ENCODE peak calls at places on chromosome 20, in eight cellular contexts. One of them, this sample, is unnamed.

GRCh38 chr20:31706607-31707257 is 15.9 kb downstream of the BCL2L1 start:
- DNase-seq in astrocyte: no peak
- DNase-seq in fibroblast of lung: no peak
- DNase-seq in HepG2: peak; percentile 97
- DNase-seq in neural progenitor cell: no peak
- DNase-seq in MM.1S: no peak
- DNase-seq in PC-3: peak; percentile 14
- DNase-seq in mammary epithelial cell: no peak
- DNase-seq in this sample: no peak

GRCh38 chr20:2330090-2330695 is 34.4 kb downstream of the TGM3 start:
- DNase-seq in astrocyte: no peak
- DNase-seq in fibroblast of lung: no peak
- DNase-seq in HepG2: no peak
- DNase-seq in neural progenitor cell: no peak
- DNase-seq in MM.1S: no peak
- DNase-seq in PC-3: no peak
- DNase-seq in mammary epithelial cell: no peak
- DNase-seq in this sample: no peak

GRCh38 chr20:10986586-10986985 is 312.8 kb upstream of the JAG1 start:
- DNase-seq in astrocyte: peak; percentile 58
- DNase-seq in fibroblast of lung: peak; percentile 66
- DNase-seq in HepG2: no peak
- DNase-seq in neural progenitor cell: peak; percentile 8
- DNase-seq in MM.1S: no peak
- DNase-seq in PC-3: no peak
- DNase-seq in mammary epithelial cell: no peak
- DNase-seq in this sample: no peak

GRCh38 chr20:39524371-39524911 is 562.3 kb downstream of the DHX35 start:
- DNase-seq in astrocyte: peak; percentile 3
- DNase-seq in fibroblast of lung: peak; percentile 1
- DNase-seq in HepG2: no peak
- DNase-seq in neural progenitor cell: no peak
- DNase-seq in MM.1S: no peak
- DNase-seq in PC-3: no peak
- DNase-seq in mammary epithelial cell: peak; percentile 43
- DNase-seq in this sample: no peak

GRCh38 chr20:10463622-10464021 is 28.5 kb downstream of the SLX4IP start:
- DNase-seq in astrocyte: no peak
- DNase-seq in fibroblast of lung: no peak
- DNase-seq in HepG2: peak; percentile 77
- DNase-seq in neural progenitor cell: no peak
- DNase-seq in MM.1S: no peak
- DNase-seq in PC-3: peak; percentile 63
- DNase-seq in mammary epithelial cell: peak; percentile 31
- DNase-seq in this sample: no peak

GRCh38 chr20:62328684-62329388 is 26.0 kb downstream of the ADRM1 start:
- DNase-seq in astrocyte: no peak
- DNase-seq in fibroblast of lung: no peak
- DNase-seq in HepG2: no peak
- DNase-seq in neural progenitor cell: no peak
- DNase-seq in MM.1S: no peak
- DNase-seq in PC-3: no peak
- DNase-seq in mammary epithelial cell: no peak
- DNase-seq in this sample: no peak

GRCh38 chr20:61991476-61991875 is 74.2 kb downstream of the TAF4 start:
- DNase-seq in astrocyte: no peak
- DNase-seq in fibroblast of lung: no peak
- DNase-seq in HepG2: no peak
- DNase-seq in neural progenitor cell: no peak
- DNase-seq in MM.1S: no peak
- DNase-seq in PC-3: no peak
- DNase-seq in mammary epithelial cell: no peak
- DNase-seq in this sample: no peak

GRCh38 chr20:35539756-35540212 is 2.1 kb upstream of the ERGIC3 start:
- DNase-seq in astrocyte: no peak
- DNase-seq in fibroblast of lung: no peak
- DNase-seq in HepG2: peak; percentile 97
- DNase-seq in neural progenitor cell: peak; percentile 90
- DNase-seq in MM.1S: no peak
- DNase-seq in PC-3: no peak
- DNase-seq in mammary epithelial cell: no peak
- DNase-seq in this sample: peak; percentile 99

GRCh38 chr20:32018269-32019155 is 8.3 kb downstream of the CCM2L start:
- DNase-seq in astrocyte: no peak
- DNase-seq in fibroblast of lung: no peak
- DNase-seq in HepG2: peak; percentile 76
- DNase-seq in neural progenitor cell: peak; percentile 92
- DNase-seq in MM.1S: peak; percentile 61
- DNase-seq in PC-3: peak; percentile 53
- DNase-seq in mammary epithelial cell: peak; percentile 19
- DNase-seq in this sample: peak; percentile 60

GRCh38 chr20:50629675-50630055 is 61.7 kb downstream of the RIPOR3 start:
- DNase-seq in astrocyte: no peak
- DNase-seq in fibroblast of lung: no peak
- DNase-seq in HepG2: no peak
- DNase-seq in neural progenitor cell: no peak
- DNase-seq in MM.1S: no peak
- DNase-seq in PC-3: no peak
- DNase-seq in mammary epithelial cell: no peak
- DNase-seq in this sample: no peak

GRCh38 chr20:50632236-50632635 is 59.1 kb downstream of the RIPOR3 start:
- DNase-seq in astrocyte: no peak
- DNase-seq in fibroblast of lung: no peak
- DNase-seq in HepG2: no peak
- DNase-seq in neural progenitor cell: no peak
- DNase-seq in MM.1S: no peak
- DNase-seq in PC-3: no peak
- DNase-seq in mammary epithelial cell: no peak
- DNase-seq in this sample: no peak

GRCh38 chr20:50632701-50633100 is 58.6 kb downstream of the RIPOR3 start:
- DNase-seq in astrocyte: no peak
- DNase-seq in fibroblast of lung: no peak
- DNase-seq in HepG2: no peak
- DNase-seq in neural progenitor cell: no peak
- DNase-seq in MM.1S: no peak
- DNase-seq in PC-3: no peak
- DNase-seq in mammary epithelial cell: no peak
- DNase-seq in this sample: no peak

GRCh38 chr20:50628853-50629674 is 62.3 kb downstream of the RIPOR3 start:
- DNase-seq in astrocyte: no peak
- DNase-seq in fibroblast of lung: no peak
- DNase-seq in HepG2: no peak
- DNase-seq in neural progenitor cell: no peak
- DNase-seq in MM.1S: no peak
- DNase-seq in PC-3: peak; percentile 14
- DNase-seq in mammary epithelial cell: no peak
- DNase-seq in this sample: no peak

GRCh38 chr20:50630578-50631263 is 60.6 kb downstream of the RIPOR3 start:
- DNase-seq in astrocyte: no peak
- DNase-seq in fibroblast of lung: no peak
- DNase-seq in HepG2: no peak
- DNase-seq in neural progenitor cell: no peak
- DNase-seq in MM.1S: no peak
- DNase-seq in PC-3: no peak
- DNase-seq in mammary epithelial cell: no peak
- DNase-seq in this sample: no peak
- H3K4me2 ChIP-seq in astrocyte: no peak overlapping the region
- H3K4me2 ChIP-seq in fibroblast of lung: no peak overlapping the region
- H3K4me2 ChIP-seq in HepG2: no peak overlapping the region
- H3K4me2 ChIP-seq in neural progenitor cell: no peak overlapping the region
- H3K4me2 ChIP-seq in MM.1S: no peak overlapping the region
- H3K4me2 ChIP-seq in PC-3: no peak overlapping the region
- H3K4me2 ChIP-seq in mammary epithelial cell: no peak overlapping the region
- H3K4me2 ChIP-seq in this sample: no peak overlapping the region

DNA sequence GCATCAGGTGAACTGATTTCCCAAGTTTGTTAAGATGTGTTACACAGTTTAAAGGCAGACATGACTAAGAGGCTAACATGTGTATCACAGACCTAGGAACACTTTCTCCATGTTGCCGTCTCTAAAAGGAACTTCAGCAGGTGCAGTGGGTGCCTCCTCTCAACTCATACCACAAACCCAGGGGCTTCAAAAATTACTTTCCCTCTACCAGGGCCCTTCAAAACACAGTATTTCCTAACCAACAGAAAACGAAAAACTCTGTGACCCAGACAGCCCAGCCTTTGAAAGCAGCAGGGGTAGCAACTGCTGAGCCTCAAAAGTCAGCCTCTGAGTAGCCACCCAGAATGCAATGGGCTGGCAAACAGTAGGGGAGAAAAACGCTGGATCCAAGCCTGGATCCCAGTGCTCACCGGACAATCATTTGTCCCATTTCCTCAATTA is 28.5 kb downstream of the B4GALT5 start:
- DNase-seq in astrocyte: no peak
- DNase-seq in fibroblast of lung: no peak
- DNase-seq in HepG2: no peak
- DNase-seq in neural progenitor cell: no peak
- DNase-seq in MM.1S: peak; percentile 72
- DNase-seq in PC-3: no peak
- DNase-seq in mammary epithelial cell: no peak
- DNase-seq in this sample: no peak
- H3K4me1 ChIP-seq in astrocyte: peaks cover 15% of the 10 kb centered on the region
- H3K4me1 ChIP-seq in fibroblast of lung: peaks cover 7% of the 10 kb centered on the region
- H3K4me1 ChIP-seq in HepG2: peaks cover 89% of the 10 kb centered on the region
- H3K4me1 ChIP-seq in neural progenitor cell: peaks cover 70% of the 10 kb centered on the region
- H3K4me1 ChIP-seq in MM.1S: peaks cover 20% of the 10 kb centered on the region
- H3K4me1 ChIP-seq in PC-3: peaks cover 32% of the 10 kb centered on the region
- H3K4me1 ChIP-seq in mammary epithelial cell: peaks cover 16% of the 10 kb centered on the region
- H3K4me1 ChIP-seq in this sample: peaks cover 45% of the 10 kb centered on the region

GRCh38 chr20:63972312-63973159 is 2.8 kb upstream of the ZNF512B start:
- DNase-seq in astrocyte: no peak
- DNase-seq in fibroblast of lung: no peak
- DNase-seq in HepG2: peak; percentile 69
- DNase-seq in neural progenitor cell: no peak
- DNase-seq in MM.1S: no peak
- DNase-seq in PC-3: no peak
- DNase-seq in mammary epithelial cell: no peak
- DNase-seq in this sample: no peak

GRCh38 chr20:63968928-63969760 is 586 bp downstream of the ZNF512B start:
- DNase-seq in astrocyte: no peak
- DNase-seq in fibroblast of lung: no peak
- DNase-seq in HepG2: peak; percentile 81
- DNase-seq in neural progenitor cell: peak; percentile 56
- DNase-seq in MM.1S: no peak
- DNase-seq in PC-3: no peak
- DNase-seq in mammary epithelial cell: no peak
- DNase-seq in this sample: no peak

GRCh38 chr20:63968136-63968927 is 1.4 kb downstream of the ZNF512B start:
- DNase-seq in astrocyte: no peak
- DNase-seq in fibroblast of lung: no peak
- DNase-seq in HepG2: no peak
- DNase-seq in neural progenitor cell: no peak
- DNase-seq in MM.1S: no peak
- DNase-seq in PC-3: no peak
- DNase-seq in mammary epithelial cell: no peak
- DNase-seq in this sample: no peak

GRCh38 chr20:63970714-63971431 is 1.1 kb upstream of the ZNF512B start:
- DNase-seq in astrocyte: no peak
- DNase-seq in fibroblast of lung: no peak
- DNase-seq in HepG2: no peak
- DNase-seq in neural progenitor cell: no peak
- DNase-seq in MM.1S: no peak
- DNase-seq in PC-3: no peak
- DNase-seq in mammary epithelial cell: no peak
- DNase-seq in this sample: no peak

DNA sequence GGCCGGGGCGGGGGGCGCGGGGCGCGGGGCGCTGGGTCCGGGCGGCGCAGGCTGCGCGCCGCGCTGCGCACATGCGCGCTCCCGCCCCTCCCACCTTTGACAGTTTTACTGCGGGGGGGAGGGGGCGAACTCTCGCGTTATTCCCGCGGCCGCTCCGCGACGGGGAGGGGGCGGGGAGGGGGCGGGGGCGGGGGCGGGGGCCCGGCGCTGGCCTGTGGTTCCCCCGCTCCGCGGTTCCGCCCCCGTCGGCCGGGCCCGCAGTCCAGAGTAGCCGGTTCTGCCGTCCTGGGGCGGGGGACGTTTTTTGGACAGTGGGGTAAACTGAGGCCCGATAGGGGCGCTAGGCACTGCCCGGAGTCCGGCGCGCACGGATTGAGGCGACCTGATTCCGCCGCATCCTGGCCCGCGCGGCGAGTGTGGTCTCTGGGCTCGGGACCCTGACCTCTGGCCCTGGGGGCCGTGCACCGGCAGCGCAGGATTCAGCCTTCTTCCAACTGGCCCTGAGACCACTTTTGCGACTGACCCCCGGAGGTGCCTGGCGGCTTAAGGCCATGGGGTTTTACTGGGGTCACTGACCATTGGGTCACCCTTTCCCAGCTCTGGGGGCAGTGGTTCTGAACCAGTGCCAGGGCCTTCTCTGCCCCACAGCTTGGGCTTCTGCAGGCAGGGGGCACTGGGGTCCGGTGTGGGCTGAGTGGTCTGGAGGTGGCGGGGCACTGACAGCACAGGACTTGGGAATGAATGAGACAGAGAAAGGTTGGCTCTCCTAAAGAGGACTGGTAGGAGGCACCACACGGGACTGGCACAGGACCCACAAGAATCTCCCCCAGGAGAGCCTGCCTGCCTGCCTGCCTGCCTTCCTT is at the start of gene ZNF512B:
- DNase-seq in astrocyte: no peak
- DNase-seq in fibroblast of lung: peak; percentile 50
- DNase-seq in HepG2: peak; percentile 66
- DNase-seq in neural progenitor cell: peak; percentile 79
- DNase-seq in MM.1S: peak; percentile 57
- DNase-seq in PC-3: peak; percentile 67
- DNase-seq in mammary epithelial cell: no peak
- DNase-seq in this sample: peak; percentile 64
- TF ChIP-seq CTCF in astrocyte: no peak
- TF ChIP-seq CTCF in fibroblast of lung: no peak
- TF ChIP-seq CTCF in HepG2: no peak
- TF ChIP-seq CTCF in neural progenitor cell: no peak
- TF ChIP-seq CTCF in MM.1S: no peak
- TF ChIP-seq CTCF in PC-3: no peak
- TF ChIP-seq CTCF in mammary epithelial cell: no peak
- TF ChIP-seq CTCF in this sample: no peak

GRCh38 chr20:58109918-58110635 is 118.4 kb downstream of the ANKRD60 start:
- DNase-seq in astrocyte: no peak
- DNase-seq in fibroblast of lung: no peak
- DNase-seq in HepG2: no peak
- DNase-seq in neural progenitor cell: no peak
- DNase-seq in MM.1S: no peak
- DNase-seq in PC-3: no peak
- DNase-seq in mammary epithelial cell: no peak
- DNase-seq in this sample: no peak

GRCh38 chr20:58116505-58116904 is 111.9 kb downstream of the ANKRD60 start:
- DNase-seq in astrocyte: no peak
- DNase-seq in fibroblast of lung: no peak
- DNase-seq in HepG2: no peak
- DNase-seq in neural progenitor cell: no peak
- DNase-seq in MM.1S: no peak
- DNase-seq in PC-3: no peak
- DNase-seq in mammary epithelial cell: no peak
- DNase-seq in this sample: no peak

GRCh38 chr20:58112017-58112781 is 116.3 kb downstream of the ANKRD60 start:
- DNase-seq in astrocyte: peak; percentile 82
- DNase-seq in fibroblast of lung: peak; percentile 86
- DNase-seq in HepG2: no peak
- DNase-seq in neural progenitor cell: no peak
- DNase-seq in MM.1S: no peak
- DNase-seq in PC-3: peak; percentile 98
- DNase-seq in mammary epithelial cell: peak; percentile 96
- DNase-seq in this sample: peak; percentile 4

GRCh38 chr20:58111340-58112016 is 117.0 kb downstream of the ANKRD60 start:
- DNase-seq in astrocyte: no peak
- DNase-seq in fibroblast of lung: peak; percentile 21
- DNase-seq in HepG2: no peak
- DNase-seq in neural progenitor cell: no peak
- DNase-seq in MM.1S: no peak
- DNase-seq in PC-3: no peak
- DNase-seq in mammary epithelial cell: no peak
- DNase-seq in this sample: no peak

GRCh38 chr20:58113706-58114105 is 114.7 kb downstream of the ANKRD60 start:
- DNase-seq in astrocyte: no peak
- DNase-seq in fibroblast of lung: no peak
- DNase-seq in HepG2: no peak
- DNase-seq in neural progenitor cell: no peak
- DNase-seq in MM.1S: no peak
- DNase-seq in PC-3: no peak
- DNase-seq in mammary epithelial cell: no peak
- DNase-seq in this sample: no peak
- H3K4me2 ChIP-seq in astrocyte: no peak overlapping the region
- H3K4me2 ChIP-seq in fibroblast of lung: no peak overlapping the region
- H3K4me2 ChIP-seq in HepG2: no peak overlapping the region
- H3K4me2 ChIP-seq in neural progenitor cell: no peak overlapping the region
- H3K4me2 ChIP-seq in MM.1S: no peak overlapping the region
- H3K4me2 ChIP-seq in PC-3: no peak overlapping the region
- H3K4me2 ChIP-seq in mammary epithelial cell: no peak overlapping the region
- H3K4me2 ChIP-seq in this sample: no peak overlapping the region

This sample was measured in OCI-LY7.